ENCODE peak calls at places on chromosomes 6 and 20, in six cellular contexts. One of them, this sample, is unnamed.

GRCh38 chr6:40398810-40399477 is 188.2 kb downstream of the LRFN2 start:
- DNase-seq in HTR-8/SVneo: no peak
- DNase-seq in activated naive CD8-positive, alpha-beta T cell treated with anti-CD3 and anti-CD28 coated beads for 36 hours: no peak
- DNase-seq in T-helper 9 cell: no peak
- DNase-seq in GM20000: no peak
- DNase-seq in CD8-positive, alpha-beta T cell: no peak
- DNase-seq in this sample: no peak

GRCh38 chr6:147643341-147644200 is 135.1 kb downstream of the SAMD5 start:
- DNase-seq in HTR-8/SVneo: no peak
- DNase-seq in activated naive CD8-positive, alpha-beta T cell treated with anti-CD3 and anti-CD28 coated beads for 36 hours: no peak
- DNase-seq in T-helper 9 cell: no peak
- DNase-seq in GM20000: no peak
- DNase-seq in CD8-positive, alpha-beta T cell: no peak
- DNase-seq in this sample: no peak

GRCh38 chr20:40688129-40689099 is 622 bp downstream of the MAFB start:
- DNase-seq in HTR-8/SVneo: no peak
- DNase-seq in activated naive CD8-positive, alpha-beta T cell treated with anti-CD3 and anti-CD28 coated beads for 36 hours: no peak
- DNase-seq in T-helper 9 cell: no peak
- DNase-seq in GM20000: no peak
- DNase-seq in CD8-positive, alpha-beta T cell: no peak
- DNase-seq in this sample: no peak

GRCh38 chr6:46521464-46521971 is 30.3 kb upstream of the RCAN2 start:
- DNase-seq in HTR-8/SVneo: no peak
- DNase-seq in activated naive CD8-positive, alpha-beta T cell treated with anti-CD3 and anti-CD28 coated beads for 36 hours: no peak
- DNase-seq in T-helper 9 cell: no peak
- DNase-seq in GM20000: no peak
- DNase-seq in CD8-positive, alpha-beta T cell: no peak
- DNase-seq in this sample: no peak

GRCh38 chr6:131292145-131292938 is 157.1 kb downstream of the AKAP7 start:
- DNase-seq in HTR-8/SVneo: no peak
- DNase-seq in activated naive CD8-positive, alpha-beta T cell treated with anti-CD3 and anti-CD28 coated beads for 36 hours: no peak
- DNase-seq in T-helper 9 cell: no peak
- DNase-seq in GM20000: no peak
- DNase-seq in CD8-positive, alpha-beta T cell: no peak
- DNase-seq in this sample: no peak

GRCh38 chr6:35844290-35844689 is 39.1 kb downstream of the LHFPL5 start:
- DNase-seq in HTR-8/SVneo: no peak
- DNase-seq in activated naive CD8-positive, alpha-beta T cell treated with anti-CD3 and anti-CD28 coated beads for 36 hours: no peak
- DNase-seq in T-helper 9 cell: no peak
- DNase-seq in GM20000: no peak
- DNase-seq in CD8-positive, alpha-beta T cell: no peak
- DNase-seq in this sample: no peak

GRCh38 chr6:71419217-71419953 is 130.8 kb downstream of the OGFRL1 start:
- DNase-seq in HTR-8/SVneo: no peak
- DNase-seq in activated naive CD8-positive, alpha-beta T cell treated with anti-CD3 and anti-CD28 coated beads for 36 hours: no peak
- DNase-seq in T-helper 9 cell: no peak
- DNase-seq in GM20000: no peak
- DNase-seq in CD8-positive, alpha-beta T cell: no peak
- DNase-seq in this sample: no peak

GRCh38 chr6:51410453-51410852 is 591.8 kb downstream of the TFAP2B start:
- DNase-seq in HTR-8/SVneo: no peak
- DNase-seq in activated naive CD8-positive, alpha-beta T cell treated with anti-CD3 and anti-CD28 coated beads for 36 hours: no peak
- DNase-seq in T-helper 9 cell: no peak
- DNase-seq in GM20000: no peak
- DNase-seq in CD8-positive, alpha-beta T cell: no peak
- DNase-seq in this sample: no peak

GRCh38 chr20:54110041-54110440 is 39.6 kb upstream of the BCAS1 start:
- DNase-seq in HTR-8/SVneo: no peak
- DNase-seq in activated naive CD8-positive, alpha-beta T cell treated with anti-CD3 and anti-CD28 coated beads for 36 hours: no peak
- DNase-seq in T-helper 9 cell: no peak
- DNase-seq in GM20000: no peak
- DNase-seq in CD8-positive, alpha-beta T cell: no peak
- DNase-seq in this sample: no peak

GRCh38 chr6:27539551-27539950 is 66.6 kb upstream of the ZNF184 start:
- DNase-seq in HTR-8/SVneo: no peak
- DNase-seq in activated naive CD8-positive, alpha-beta T cell treated with anti-CD3 and anti-CD28 coated beads for 36 hours: no peak
- DNase-seq in T-helper 9 cell: no peak
- DNase-seq in GM20000: no peak
- DNase-seq in CD8-positive, alpha-beta T cell: no peak
- DNase-seq in this sample: no peak

GRCh38 chr6:83125425-83125824 is 58.0 kb downstream of the DOP1A start:
- DNase-seq in HTR-8/SVneo: no peak
- DNase-seq in activated naive CD8-positive, alpha-beta T cell treated with anti-CD3 and anti-CD28 coated beads for 36 hours: no peak
- DNase-seq in T-helper 9 cell: no peak
- DNase-seq in GM20000: no peak
- DNase-seq in CD8-positive, alpha-beta T cell: no peak
- DNase-seq in this sample: no peak

GRCh38 chr6:101178748-101179147 is 214.8 kb upstream of the GRIK2 start:
- DNase-seq in HTR-8/SVneo: no peak
- DNase-seq in activated naive CD8-positive, alpha-beta T cell treated with anti-CD3 and anti-CD28 coated beads for 36 hours: no peak
- DNase-seq in T-helper 9 cell: no peak
- DNase-seq in GM20000: no peak
- DNase-seq in CD8-positive, alpha-beta T cell: no peak
- DNase-seq in this sample: no peak

GRCh38 chr6:105757512-105758200 is 328.5 kb upstream of the PRDM1 start:
- DNase-seq in HTR-8/SVneo: no peak
- DNase-seq in activated naive CD8-positive, alpha-beta T cell treated with anti-CD3 and anti-CD28 coated beads for 36 hours: no peak
- DNase-seq in T-helper 9 cell: no peak
- DNase-seq in GM20000: peak; percentile 48
- DNase-seq in CD8-positive, alpha-beta T cell: no peak
- DNase-seq in this sample: no peak

GRCh38 chr6:149936743-149937142 is 5.1 kb upstream of the ULBP2 start:
- DNase-seq in HTR-8/SVneo: no peak
- DNase-seq in activated naive CD8-positive, alpha-beta T cell treated with anti-CD3 and anti-CD28 coated beads for 36 hours: no peak
- DNase-seq in T-helper 9 cell: no peak
- DNase-seq in GM20000: no peak
- DNase-seq in CD8-positive, alpha-beta T cell: no peak
- DNase-seq in this sample: no peak

GRCh38 chr20:56166781-56167465 is 81.6 kb upstream of the MC3R start:
- DNase-seq in HTR-8/SVneo: no peak
- DNase-seq in activated naive CD8-positive, alpha-beta T cell treated with anti-CD3 and anti-CD28 coated beads for 36 hours: no peak
- DNase-seq in T-helper 9 cell: no peak
- DNase-seq in GM20000: no peak
- DNase-seq in CD8-positive, alpha-beta T cell: no peak
- DNase-seq in this sample: no peak

GRCh38 chr6:22884441-22884840 is 315.1 kb downstream of the HDGFL1 start:
- DNase-seq in HTR-8/SVneo: no peak
- DNase-seq in activated naive CD8-positive, alpha-beta T cell treated with anti-CD3 and anti-CD28 coated beads for 36 hours: no peak
- DNase-seq in T-helper 9 cell: no peak
- DNase-seq in GM20000: no peak
- DNase-seq in CD8-positive, alpha-beta T cell: no peak
- DNase-seq in this sample: no peak

GRCh38 chr6:17120019-17120418 is 18.2 kb downstream of the STMND1 start:
- DNase-seq in HTR-8/SVneo: no peak
- DNase-seq in activated naive CD8-positive, alpha-beta T cell treated with anti-CD3 and anti-CD28 coated beads for 36 hours: no peak
- DNase-seq in T-helper 9 cell: no peak
- DNase-seq in GM20000: no peak
- DNase-seq in CD8-positive, alpha-beta T cell: no peak
- DNase-seq in this sample: no peak

GRCh38 chr6:52307900-52308372 is 23.4 kb upstream of the MCM3 start:
- DNase-seq in HTR-8/SVneo: no peak
- DNase-seq in activated naive CD8-positive, alpha-beta T cell treated with anti-CD3 and anti-CD28 coated beads for 36 hours: no peak
- DNase-seq in T-helper 9 cell: no peak
- DNase-seq in GM20000: no peak
- DNase-seq in CD8-positive, alpha-beta T cell: no peak
- DNase-seq in this sample: peak; percentile 8

GRCh38 chr6:47733879-47734558 is 35.6 kb downstream of the ADGRF4 start:
- DNase-seq in HTR-8/SVneo: peak; percentile 10
- DNase-seq in activated naive CD8-positive, alpha-beta T cell treated with anti-CD3 and anti-CD28 coated beads for 36 hours: no peak
- DNase-seq in T-helper 9 cell: no peak
- DNase-seq in GM20000: peak; percentile 23
- DNase-seq in CD8-positive, alpha-beta T cell: no peak
- DNase-seq in this sample: no peak

GRCh38 chr6:36920049-36920448 is 34.3 kb downstream of the C6orf89 start:
- DNase-seq in HTR-8/SVneo: no peak
- DNase-seq in activated naive CD8-positive, alpha-beta T cell treated with anti-CD3 and anti-CD28 coated beads for 36 hours: no peak
- DNase-seq in T-helper 9 cell: no peak
- DNase-seq in GM20000: no peak
- DNase-seq in CD8-positive, alpha-beta T cell: no peak
- DNase-seq in this sample: no peak

GRCh38 chr6:33177552-33178446 is 14.5 kb downstream of the COL11A2 start:
- DNase-seq in HTR-8/SVneo: no peak
- DNase-seq in activated naive CD8-positive, alpha-beta T cell treated with anti-CD3 and anti-CD28 coated beads for 36 hours: no peak
- DNase-seq in T-helper 9 cell: no peak
- DNase-seq in GM20000: no peak
- DNase-seq in CD8-positive, alpha-beta T cell: no peak
- DNase-seq in this sample: no peak

GRCh38 chr20:64107736-64108457 is 532 bp upstream of the NPBWR2 start:
- DNase-seq in HTR-8/SVneo: no peak
- DNase-seq in activated naive CD8-positive, alpha-beta T cell treated with anti-CD3 and anti-CD28 coated beads for 36 hours: no peak
- DNase-seq in T-helper 9 cell: no peak
- DNase-seq in GM20000: peak; percentile 68
- DNase-seq in CD8-positive, alpha-beta T cell: no peak
- DNase-seq in this sample: peak; percentile 66

GRCh38 chr6:131910956-131911355 is 40.2 kb downstream of the CCN2 start:
- DNase-seq in HTR-8/SVneo: no peak
- DNase-seq in activated naive CD8-positive, alpha-beta T cell treated with anti-CD3 and anti-CD28 coated beads for 36 hours: no peak
- DNase-seq in T-helper 9 cell: no peak
- DNase-seq in GM20000: no peak
- DNase-seq in CD8-positive, alpha-beta T cell: no peak
- DNase-seq in this sample: no peak

This sample was measured in GDM1.